ENCODE peak calls at places on chromosome 3, in four cellular contexts. One of them, this sample, is unnamed.

GRCh38 chr3:173932624-173933023 is 535.1 kb downstream of the NLGN1 start:
- DNase-seq in psoas muscle: no peak
- DNase-seq in uterus: no peak
- DNase-seq in HCT116: no peak
- DNase-seq in this sample: peak; percentile 79

GRCh38 chr3:107753494-107753893 is 230.7 kb downstream of the BBX start:
- DNase-seq in psoas muscle: no peak
- DNase-seq in uterus: peak; percentile 18
- DNase-seq in HCT116: peak; percentile 8
- DNase-seq in this sample: peak; percentile 4

GRCh38 chr3:66038384-66038725 is 363 bp downstream of the MAGI1 start:
- DNase-seq in uterus: no peak
- DNase-seq in psoas muscle: no peak
- DNase-seq in HCT116: no peak
- DNase-seq in this sample: no peak

GRCh38 chr3:126849768-126850167 is 133.1 kb upstream of the PLXNA1 start:
- DNase-seq in psoas muscle: no peak
- DNase-seq in HCT116: no peak
- DNase-seq in uterus: no peak
- DNase-seq in this sample: no peak

GRCh38 chr3:194069421-194070219 is 66.3 kb upstream of the HES1 start:
- DNase-seq in HCT116: no peak
- DNase-seq in psoas muscle: no peak
- DNase-seq in uterus: no peak
- DNase-seq in this sample: no peak

GRCh38 chr3:67685499-67685898 is 31.1 kb upstream of the SUCLG2 start:
- DNase-seq in psoas muscle: no peak
- DNase-seq in HCT116: no peak
- DNase-seq in uterus: no peak
- DNase-seq in this sample: no peak

GRCh38 chr3:45554001-45554691 is 40.4 kb upstream of the LIMD1 start:
- DNase-seq in uterus: no peak
- DNase-seq in HCT116: no peak
- DNase-seq in psoas muscle: peak; percentile 85
- DNase-seq in this sample: no peak

GRCh38 chr3:119098620-119099222 is 47.2 kb upstream of the TEX55 start:
- DNase-seq in HCT116: peak; percentile 13
- DNase-seq in psoas muscle: no peak
- DNase-seq in uterus: no peak
- DNase-seq in this sample: peak; percentile 46

GRCh38 chr3:118772036-118773030 is 262.3 kb downstream of the IGSF11 start:
- DNase-seq in uterus: no peak
- DNase-seq in psoas muscle: no peak
- DNase-seq in HCT116: no peak
- DNase-seq in this sample: no peak

GRCh38 chr3:71532639-71533395 is 50.7 kb downstream of the FOXP1 start:
- DNase-seq in uterus: no peak
- DNase-seq in psoas muscle: no peak
- DNase-seq in HCT116: no peak
- DNase-seq in this sample: no peak

GRCh38 chr3:37940242-37940908 is 50.2 kb upstream of the VILL start:
- DNase-seq in HCT116: no peak
- DNase-seq in psoas muscle: no peak
- DNase-seq in uterus: no peak
- DNase-seq in this sample: no peak

GRCh38 chr3:27072943-27073725 is 296.0 kb downstream of the NEK10 start:
- DNase-seq in HCT116: no peak
- DNase-seq in uterus: no peak
- DNase-seq in psoas muscle: no peak
- DNase-seq in this sample: no peak

GRCh38 chr3:39651993-39652739 is 157.2 kb upstream of the MYRIP start:
- DNase-seq in psoas muscle: no peak
- DNase-seq in uterus: no peak
- DNase-seq in HCT116: no peak
- DNase-seq in this sample: no peak

GRCh38 chr3:181720281-181720680 is 8.6 kb downstream of the SOX2 start:
- DNase-seq in uterus: no peak
- DNase-seq in HCT116: no peak
- DNase-seq in psoas muscle: no peak
- DNase-seq in this sample: no peak

GRCh38 chr3:38738630-38739395 is 77.2 kb downstream of the SCN10A start:
- DNase-seq in psoas muscle: no peak
- DNase-seq in HCT116: peak; percentile 47
- DNase-seq in uterus: no peak
- DNase-seq in this sample: peak; percentile 35

GRCh38 chr3:185465471-185465870 is 33.4 kb downstream of the TMEM41A start:
- DNase-seq in psoas muscle: no peak
- DNase-seq in uterus: no peak
- DNase-seq in HCT116: no peak
- DNase-seq in this sample: no peak

GRCh38 chr3:173397161-173398110 is at the start of gene NLGN1:
- DNase-seq in psoas muscle: peak; percentile 83
- DNase-seq in HCT116: no peak
- DNase-seq in uterus: peak; percentile 74
- DNase-seq in this sample: peak; percentile 80

GRCh38 chr3:123081718-123082369 is 15.0 kb downstream of the PDIA5 start:
- DNase-seq in uterus: no peak
- DNase-seq in psoas muscle: no peak
- DNase-seq in HCT116: no peak
- DNase-seq in this sample: no peak

GRCh38 chr3:135549928-135550327 is 415.6 kb upstream of the PPP2R3A start:
- DNase-seq in uterus: no peak
- DNase-seq in psoas muscle: no peak
- DNase-seq in HCT116: no peak
- DNase-seq in this sample: no peak

GRCh38 chr3:117526485-117527079 is 817.0 kb downstream of the TUSC7 start:
- DNase-seq in psoas muscle: no peak
- DNase-seq in uterus: no peak
- DNase-seq in HCT116: peak; percentile 2
- DNase-seq in this sample: peak; percentile 20

GRCh38 chr3:120025520-120025919 is 68.7 kb downstream of the GSK3B start:
- DNase-seq in uterus: no peak
- DNase-seq in psoas muscle: no peak
- DNase-seq in HCT116: no peak
- DNase-seq in this sample: no peak

GRCh38 chr3:44355634-44356033 is 17.1 kb downstream of the TCAIM start:
- DNase-seq in HCT116: no peak
- DNase-seq in uterus: no peak
- DNase-seq in psoas muscle: no peak
- DNase-seq in this sample: peak; percentile 80

GRCh38 chr3:40458473-40458872 is 1.3 kb downstream of the RPL14 start:
- DNase-seq in HCT116: no peak
- DNase-seq in psoas muscle: no peak
- DNase-seq in uterus: no peak
- DNase-seq in this sample: no peak

GRCh38 chr3:70308760-70309159 is 3.7 kb downstream of the MDFIC2 start:
- DNase-seq in uterus: no peak
- DNase-seq in psoas muscle: no peak
- DNase-seq in HCT116: no peak
- DNase-seq in this sample: no peak

GRCh38 chr3:71076361-71076997 is 507.0 kb downstream of the FOXP1 start:
- DNase-seq in psoas muscle: no peak
- DNase-seq in uterus: no peak
- DNase-seq in HCT116: no peak
- DNase-seq in this sample: peak; percentile 58

GRCh38 chr3:76383781-76384180 is 598.4 kb upstream of the ZNF717 start:
- DNase-seq in uterus: no peak
- DNase-seq in HCT116: no peak
- DNase-seq in psoas muscle: no peak
- DNase-seq in this sample: no peak

GRCh38 chr3:117790256-117790987 is 1080.8 kb downstream of the TUSC7 start:
- DNase-seq in psoas muscle: no peak
- DNase-seq in HCT116: no peak
- DNase-seq in uterus: no peak
- DNase-seq in this sample: no peak

GRCh38 chr3:51955893-51956770 is 951 bp downstream of the GPR62 start:
- DNase-seq in psoas muscle: peak; percentile 82
- DNase-seq in HCT116: no peak
- DNase-seq in uterus: peak; percentile 69
- DNase-seq in this sample: no peak

GRCh38 chr3:167887096-167887495 is 151.6 kb downstream of the SERPINI1 start:
- DNase-seq in psoas muscle: no peak
- DNase-seq in uterus: no peak
- DNase-seq in HCT116: no peak
- DNase-seq in this sample: no peak

GRCh38 chr3:195746346-195746745 is 25.6 kb downstream of the MUC20 start:
- DNase-seq in uterus: no peak
- DNase-seq in HCT116: no peak
- DNase-seq in psoas muscle: no peak
- DNase-seq in this sample: no peak

GRCh38 chr3:134869153-134869726 is 74.2 kb downstream of the EPHB1 start:
- DNase-seq in HCT116: no peak
- DNase-seq in psoas muscle: no peak
- DNase-seq in uterus: no peak
- DNase-seq in this sample: no peak

GRCh38 chr3:135908225-135908624 is 57.3 kb upstream of the PPP2R3A start:
- DNase-seq in psoas muscle: no peak
- DNase-seq in HCT116: peak; percentile 10
- DNase-seq in uterus: no peak
- DNase-seq in this sample: peak; percentile 17

DNA sequence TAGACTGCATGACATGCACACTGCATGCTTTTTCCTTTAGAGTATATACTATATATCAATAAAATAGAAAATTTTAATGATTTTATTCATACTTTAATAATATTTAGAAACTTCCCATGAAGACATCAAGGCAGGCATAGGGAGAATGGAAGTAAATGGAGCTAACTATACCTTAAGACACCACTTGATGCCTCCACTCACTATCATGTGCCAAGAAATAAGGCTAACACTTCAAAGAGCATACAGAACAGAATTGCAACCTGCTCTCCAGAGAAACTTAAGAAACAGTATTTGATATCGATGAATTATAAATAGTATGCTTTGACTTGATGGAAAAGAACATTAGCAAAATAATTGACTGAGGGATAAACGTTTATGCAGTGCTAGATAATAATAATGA is 192.6 kb upstream of the MBNL1 start:
- DNase-seq in HCT116: no peak
- DNase-seq in psoas muscle: no peak
- DNase-seq in uterus: no peak
- DNase-seq in this sample: peak; percentile 28
- TF ChIP-seq CTCF in HCT116: no peak
- TF ChIP-seq CTCF in psoas muscle: no peak
- TF ChIP-seq CTCF in uterus: no peak
- TF ChIP-seq CTCF in this sample: peak; percentile 52

GRCh38 chr3:131386429-131386926 is 4.9 kb downstream of the NUDT16 start:
- DNase-seq in HCT116: no peak
- DNase-seq in uterus: no peak
- DNase-seq in psoas muscle: peak; percentile 77
- DNase-seq in this sample: no peak

DNA sequence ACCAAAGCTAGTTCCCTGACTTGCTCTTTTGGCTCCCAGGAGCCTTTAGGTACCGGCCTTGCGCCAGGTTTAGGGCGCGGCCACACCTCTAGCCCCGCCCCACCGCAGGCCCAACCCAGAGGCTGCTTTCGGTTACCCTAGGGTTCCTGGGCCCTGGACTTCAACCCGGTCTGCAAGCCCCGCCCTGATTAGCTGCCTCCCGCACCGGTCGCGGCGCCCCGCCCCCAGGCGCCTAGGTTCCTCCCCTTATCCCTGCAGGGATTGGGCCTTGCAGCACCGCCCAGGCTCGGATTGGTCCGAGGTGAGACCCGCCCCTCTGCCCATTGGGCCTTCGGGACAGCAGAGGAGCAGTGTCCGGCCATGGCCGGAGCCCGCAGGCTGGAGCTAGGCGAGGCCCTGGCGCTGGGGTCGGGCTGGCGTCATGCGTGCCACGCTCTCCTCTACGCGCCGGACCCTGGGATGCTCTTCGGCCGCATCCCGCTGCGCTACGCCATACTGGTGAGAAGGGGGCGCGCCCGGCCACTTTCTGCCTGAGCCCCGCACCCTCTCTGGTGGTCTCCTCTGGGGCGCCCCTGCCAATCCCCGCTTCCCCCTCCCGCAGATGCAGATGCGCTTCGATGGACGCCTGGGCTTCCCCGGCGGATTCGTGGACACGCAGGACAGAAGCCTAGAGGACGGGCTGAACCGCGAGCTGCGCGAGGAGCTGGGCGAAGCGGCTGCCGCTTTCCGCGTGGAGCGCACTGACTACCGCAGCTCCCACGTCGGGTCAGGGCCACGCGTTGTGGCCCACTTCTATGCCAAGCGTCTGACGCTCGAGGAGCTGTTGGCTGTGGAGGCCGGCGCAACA is at the start of gene NUDT16:
- DNase-seq in psoas muscle: peak; percentile 100
- DNase-seq in uterus: peak; percentile 100
- DNase-seq in HCT116: peak; percentile 96
- DNase-seq in this sample: peak; percentile 99
- TF ChIP-seq CTCF in psoas muscle: no peak
- TF ChIP-seq CTCF in uterus: no peak
- TF ChIP-seq CTCF in HCT116: peak; percentile 5
- TF ChIP-seq CTCF in this sample: peak; percentile 27

DNA sequence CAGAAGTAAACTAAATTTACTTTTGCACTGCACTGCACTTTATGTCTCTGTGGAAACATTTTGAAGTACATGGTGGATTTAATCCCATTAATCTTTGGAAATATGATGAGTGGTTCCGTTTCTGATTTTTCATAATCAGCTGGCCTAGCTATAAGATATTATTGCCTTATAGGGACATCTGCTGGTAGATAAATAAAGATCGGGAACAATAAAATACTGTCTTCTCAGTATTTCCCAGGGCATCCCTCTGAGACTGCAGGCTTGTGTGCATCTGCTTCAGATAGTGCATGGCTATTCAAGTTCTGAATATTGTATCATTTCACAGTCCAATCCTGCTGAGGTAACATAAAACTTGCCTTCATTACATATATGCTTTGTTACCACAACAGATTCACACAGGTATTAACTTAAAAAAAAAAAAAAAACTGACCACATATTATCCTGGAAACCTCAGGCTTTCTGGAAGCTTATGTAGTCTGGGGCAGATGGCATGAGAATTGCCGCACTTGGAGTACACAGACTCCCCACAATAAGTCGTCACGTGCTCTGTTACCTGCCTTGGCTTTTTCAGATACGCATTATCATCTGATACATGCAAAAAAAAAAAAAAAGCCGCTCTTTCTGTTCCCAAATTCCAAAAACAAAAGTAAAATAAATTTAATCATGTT is 330.8 kb upstream of the AGTR1 start:
- DNase-seq in HCT116: no peak
- DNase-seq in uterus: no peak
- DNase-seq in psoas muscle: no peak
- DNase-seq in this sample: peak; percentile 9
- TF ChIP-seq CTCF in HCT116: peak; percentile 42
- TF ChIP-seq CTCF in uterus: no peak
- TF ChIP-seq CTCF in psoas muscle: no peak
- TF ChIP-seq CTCF in this sample: peak; percentile 60

DNA sequence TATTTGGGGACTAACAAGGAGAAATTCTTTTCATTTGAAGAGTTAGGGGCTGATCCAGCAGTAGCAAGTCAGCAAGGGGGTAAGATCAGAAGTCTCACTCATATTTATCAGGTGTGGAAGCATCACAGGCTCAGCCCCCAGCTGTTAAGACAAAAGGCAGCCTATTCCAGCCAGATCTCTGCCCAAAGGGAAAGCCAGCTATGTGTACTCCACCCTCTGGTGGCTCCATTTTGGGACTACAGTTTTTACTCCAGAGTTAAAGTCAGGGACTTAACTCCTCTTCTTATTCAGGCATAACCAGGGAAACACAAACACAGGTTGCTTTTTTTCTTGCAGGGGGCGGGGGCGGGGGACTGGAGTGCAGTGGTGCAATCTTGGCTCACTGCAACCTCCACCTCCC is 19.2 kb downstream of the UBP1 start:
- DNase-seq in psoas muscle: no peak
- DNase-seq in uterus: no peak
- DNase-seq in HCT116: no peak
- DNase-seq in this sample: no peak
- TF ChIP-seq CTCF in psoas muscle: no peak
- TF ChIP-seq CTCF in uterus: no peak
- TF ChIP-seq CTCF in HCT116: peak; percentile 10
- TF ChIP-seq CTCF in this sample: no peak

This sample was measured in HFFc6.